ENCODE peak calls at places on chromosomes 2 and 18, in four cellular contexts. P is HepG2, E is K562, L is GM12878. Z is an unnamed sample.

GRCh38 chr18:7741640-7742039 is 174.5 kb downstream of the PTPRM start:
- DNase-seq in P (no peak), E (no peak), L (no peak), Z (no peak)

GRCh38 chr18:6959110-6959509 is 158.5 kb downstream of the LAMA1 start:
- DNase-seq in P (no peak), E (no peak), L (no peak), Z (no peak)

GRCh38 chr2:173876833-173877413 is 88.2 kb downstream of the SP3 start:
- DNase-seq in P (no peak), E (no peak), L (no peak), Z (no peak)

GRCh38 chr2:207479198-207479785 is 50.5 kb upstream of the CREB1 start:
- DNase-seq in P (peak; percentile 52), E (no peak), L (no peak), Z (no peak)

GRCh38 chr2:224650815-224651439 is 65.2 kb downstream of the CCDC195 start:
- DNase-seq in P (peak; percentile 57), E (peak; percentile 29), L (no peak), Z (peak; percentile 55)

GRCh38 chr2:71833855-71834554 is 313.7 kb downstream of the CYP26B1 start:
- DNase-seq in P (no peak), E (no peak), L (no peak), Z (no peak)

GRCh38 chr2:119428488-119429224 is 3.0 kb upstream of the TMEM37 start:
- DNase-seq in P (no peak), E (no peak), L (no peak), Z (no peak)

GRCh38 chr2:29223257-29223656 is 108.0 kb downstream of the CLIP4 start:
- DNase-seq in P (no peak), E (no peak), L (no peak), Z (no peak)

GRCh38 chr18:13159579-13159978 is 59.0 kb upstream of the LDLRAD4 start:
- DNase-seq in P (peak; percentile 76), E (peak; percentile 68), L (no peak), Z (peak; percentile 51)

GRCh38 chr2:200741468-200742202 is 70.1 kb upstream of the BZW1 start:
- DNase-seq in P (peak; percentile 87), E (no peak), L (no peak), Z (no peak)

GRCh38 chr18:9615280-9615797 is 980 bp upstream of the PPP4R1 start:
- DNase-seq in P (no peak), E (no peak), L (no peak), Z (no peak)

GRCh38 chr2:222504714-222505113 is 80.4 kb downstream of the SGPP2 start:
- DNase-seq in P (no peak), E (no peak), L (peak; percentile 36), Z (no peak)

GRCh38 chr2:189297446-189297845 is 117.9 kb upstream of the COL5A2 start:
- DNase-seq in P (no peak), E (no peak), L (no peak), Z (no peak)

GRCh38 chr2:68302281-68302680 is 17.5 kb downstream of the CNRIP1 start:
- DNase-seq in P (no peak), E (no peak), L (no peak), Z (no peak)

DNA sequence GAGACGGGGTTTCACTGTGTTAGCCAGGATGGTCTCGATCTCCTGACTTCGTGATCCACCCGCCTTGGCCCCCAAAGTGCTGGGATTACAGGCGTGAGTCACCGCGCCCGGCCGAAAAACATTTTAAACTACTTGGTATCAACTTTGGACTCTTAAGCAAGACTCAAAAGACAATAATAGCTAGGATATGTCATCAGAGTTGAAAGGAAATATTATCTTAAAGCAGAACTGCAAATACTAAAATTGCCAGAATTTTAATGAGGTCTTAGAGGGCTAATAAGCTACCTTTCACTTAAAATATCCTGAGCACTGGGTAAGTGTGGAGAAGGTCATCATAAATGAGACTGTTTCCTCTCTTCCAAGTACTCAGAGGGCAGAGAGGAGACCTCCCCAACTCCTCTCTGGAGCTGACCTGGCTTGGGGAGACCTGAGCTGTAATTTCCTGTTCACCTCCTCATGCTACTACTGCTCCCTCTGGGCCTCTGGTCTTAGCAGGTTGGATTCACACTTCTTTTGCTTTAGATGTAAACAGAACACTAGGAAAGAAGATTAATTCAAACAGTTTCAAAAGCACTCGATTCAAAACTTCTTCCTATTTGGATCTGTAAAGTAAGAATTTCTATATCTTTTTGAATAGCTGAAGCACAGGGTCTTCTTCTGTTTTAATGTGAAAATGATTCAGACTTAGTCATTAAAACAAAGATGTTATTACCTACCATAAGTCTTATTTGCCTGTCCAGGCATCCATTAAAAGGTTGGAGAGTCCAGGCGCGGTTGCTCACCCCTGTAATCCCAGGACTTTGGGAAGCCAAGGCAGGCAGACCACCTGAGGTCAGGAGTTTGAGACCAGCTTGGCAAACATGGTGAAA is 16.5 kb downstream of the CNRIP1 start:
- DNase-seq in P (peak; percentile 77), E (no peak), L (no peak), Z (no peak)
- TF ChIP-seq BHLHE40 in P (no peak), E (no peak), L (no peak), Z (no peak)

GRCh38 chr18:3104190-3105054 is 91.5 kb upstream of the LPIN2 start:
- DNase-seq in P (no peak), E (no peak), L (no peak), Z (no peak)
- TF ChIP-seq TARDBP in P (no peak), E (no peak), L (no peak), Z (no peak)

GRCh38 chr2:132665401-132665800 is 4.6 kb downstream of the LYPD1 start:
- DNase-seq in P (no peak), E (no peak), L (no peak), Z (no peak)
- TF ChIP-seq BHLHE40 in P (no peak), E (no peak), L (no peak), Z (no peak)

GRCh38 chr2:134319581-134320246 is 65.8 kb downstream of the MGAT5 start:
- DNase-seq in P (no peak), E (no peak), L (no peak), Z (no peak)
- TF ChIP-seq TARDBP in P (no peak), E (no peak), L (no peak), Z (no peak)

GRCh38 chr2:192887296-192887695 is 692.6 kb upstream of the TMEFF2 start:
- DNase-seq in P (no peak), E (no peak), L (no peak), Z (no peak)

GRCh38 chr2:192886636-192887035 is 691.9 kb upstream of the TMEFF2 start:
- DNase-seq in P (no peak), E (no peak), L (no peak), Z (no peak)

GRCh38 chr2:192888090-192888489 is 693.4 kb upstream of the TMEFF2 start:
- DNase-seq in P (no peak), E (no peak), L (no peak), Z (no peak)

DNA sequence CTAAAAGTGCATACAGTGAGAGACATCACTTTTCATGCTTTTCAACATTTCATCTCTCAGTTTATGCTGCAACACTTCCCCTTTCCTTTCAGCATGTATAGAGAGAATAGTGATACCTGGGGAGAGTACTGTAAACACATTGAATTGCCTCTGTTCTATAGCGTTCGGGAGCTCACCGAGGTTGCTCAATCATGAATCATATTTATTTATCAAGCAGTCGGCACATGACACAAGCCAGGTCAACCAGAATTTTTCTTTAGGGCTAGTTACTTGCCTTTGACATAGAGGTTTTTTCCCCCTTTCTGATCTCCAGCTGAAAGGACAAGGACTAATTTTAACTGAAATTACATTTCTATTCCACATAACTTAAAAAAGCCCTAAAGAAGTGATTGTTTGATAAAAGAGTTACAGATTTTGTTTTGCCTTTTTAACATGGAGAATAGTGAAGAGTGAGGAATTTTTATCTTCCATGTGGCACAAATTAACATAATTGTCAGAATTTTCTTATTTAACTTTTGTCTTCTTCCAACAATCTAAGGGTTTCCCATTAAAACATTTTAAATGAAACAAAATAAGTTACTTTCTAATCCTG is 690.9 kb upstream of the TMEFF2 start:
- DNase-seq in P (peak; percentile 24), E (no peak), L (no peak), Z (no peak)
- TF ChIP-seq BHLHE40 in P (peak; percentile 59), E (no peak), L (no peak), Z (no peak)

GRCh38 chr2:226793615-226794014 is 6.0 kb downstream of the IRS1 start:
- DNase-seq in P (no peak), E (no peak), L (no peak), Z (no peak)
- TF ChIP-seq TARDBP in P (no peak), E (no peak), L (no peak), Z (no peak)

DNA sequence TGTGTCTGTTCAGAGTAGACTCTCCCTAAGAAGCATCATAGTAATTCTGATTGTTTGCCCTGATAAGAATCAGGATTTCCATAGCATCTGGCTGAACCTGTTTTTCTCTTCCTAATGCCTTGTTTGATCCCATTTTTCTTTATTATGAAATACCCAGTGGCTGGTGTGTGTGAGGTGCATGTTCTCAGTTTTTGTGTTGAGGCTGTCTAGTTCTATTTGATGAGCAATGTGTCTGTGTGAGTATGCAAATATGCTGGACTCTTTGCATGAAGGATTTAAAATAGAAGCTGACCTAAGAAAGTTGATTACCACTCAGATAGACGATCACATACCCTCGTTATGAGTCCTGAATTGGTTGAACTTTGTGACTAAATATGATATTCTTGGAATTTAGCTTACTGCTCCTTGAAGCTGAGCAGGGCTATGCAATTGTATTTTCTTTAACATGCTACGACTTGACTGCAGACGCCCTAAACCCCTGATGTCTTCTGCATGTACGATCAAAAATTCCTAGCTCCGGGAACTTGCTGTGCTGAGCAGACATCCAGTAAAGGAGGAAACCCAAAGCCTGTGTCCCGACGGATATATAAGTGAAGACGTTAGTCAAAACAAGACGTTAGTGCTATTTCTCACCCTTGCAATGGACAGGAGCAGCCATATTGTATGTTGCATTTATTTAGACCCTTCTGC is 51.3 kb downstream of the SETBP1 start:
- DNase-seq in P (no peak), E (no peak), L (no peak), Z (no peak)
- TF ChIP-seq BHLHE40 in P (no peak), E (no peak), L (no peak), Z (no peak)

GRCh38 chr2:203809084-203809521 is 58.5 kb upstream of the CTLA4 start:
- DNase-seq in P (no peak), E (no peak), L (no peak), Z (no peak)
- TF ChIP-seq TARDBP in P (no peak), E (no peak), L (no peak), Z (no peak)

GRCh38 chr2:47334356-47335136 is 68.4 kb upstream of the MSH2 start:
- DNase-seq in P (no peak), E (no peak), L (no peak), Z (no peak)
- TF ChIP-seq BHLHE40 in P (no peak), E (peak; percentile 42), L (peak; percentile 45), Z (no peak)

Z was measured in HEK293T.